ENCODE peak calls at places on chromosome 20, in six cellular contexts. I is stimulated activated CD4-positive, alpha-beta T cell treated with anti-CD3 and anti-CD28 coated beads, Interleukin-15, amount 100 ng/mL, for 24 hours; Q is fibroblast of pulmonary artery; R is activated T-cell treated with anti-CD3 and anti-CD28 coated beads, Interleukin-2, amount 50 U/mL, for 4 hours; F is activated effector memory CD4-positive, alpha-beta T cell treated with Interleukin-2 at 50 U/mL for 16 hours; X is HFF-Myc. B is an unnamed sample.

GRCh38 chr20:19817017-19817416 is 59.0 kb downstream of the RIN2 start:
- DNase-seq in I (no peak), Q (peak), R (no peak), F (no peak), X (peak), B (peak)

GRCh38 chr20:63330940-63331339 is 30.2 kb downstream of the CHRNA4 start:
- DNase-seq in I (no peak), Q (no peak), R (no peak), F (no peak), X (no peak), B (no peak)

GRCh38 chr20:37898301-37899104 is 4.4 kb upstream of the VSTM2L start:
- DNase-seq in I (no peak), Q (no peak), R (no peak), F (no peak), X (no peak), B (no peak)

GRCh38 chr20:16351415-16351814 is 221.8 kb downstream of the KIF16B start:
- DNase-seq in I (no peak), Q (no peak), R (no peak), F (no peak), X (no peak), B (no peak)

GRCh38 chr20:36606171-36607116 is 865 bp downstream of the RAB5IF start:
- DNase-seq in I (peak), Q (peak), R (no peak), F (no peak), X (no peak), B (peak)

GRCh38 chr20:51800769-51801219 is 1.5 kb downstream of the SALL4 start:
- DNase-seq in I (peak), Q (peak), R (no peak), F (no peak), X (no peak), B (peak)

GRCh38 chr20:61385731-61386130 is 133.7 kb downstream of the CDH4 start:
- DNase-seq in I (no peak), Q (no peak), R (no peak), F (no peak), X (no peak), B (no peak)

GRCh38 chr20:58070664-58071499 is 157.6 kb downstream of the ANKRD60 start:
- DNase-seq in I (no peak), Q (no peak), R (no peak), F (no peak), X (no peak), B (no peak)

GRCh38 chr20:19775353-19776201 is 17.5 kb downstream of the RIN2 start:
- DNase-seq in I (no peak), Q (no peak), R (no peak), F (no peak), X (no peak), B (peak)

GRCh38 chr20:1876975-1877603 is 18.1 kb upstream of the SIRPA start:
- DNase-seq in I (no peak), Q (peak), R (no peak), F (no peak), X (no peak), B (peak)

GRCh38 chr20:24694157-24694726 is 224.8 kb downstream of the SYNDIG1 start:
- DNase-seq in I (no peak), Q (no peak), R (no peak), F (no peak), X (no peak), B (no peak)

GRCh38 chr20:1626528-1627192 is 6.9 kb upstream of the SIRPB1 start:
- DNase-seq in I (no peak), Q (no peak), R (no peak), F (no peak), X (no peak), B (no peak)

GRCh38 chr20:63344616-63345327 is 16.4 kb downstream of the CHRNA4 start:
- DNase-seq in I (no peak), Q (peak), R (no peak), F (no peak), X (no peak), B (peak)

GRCh38 chr20:54148947-54149764 is 24.6 kb downstream of the CYP24A1 start:
- DNase-seq in I (no peak), Q (no peak), R (no peak), F (no peak), X (no peak), B (no peak)

GRCh38 chr20:43749734-43750294 is 23.0 kb upstream of the GTSF1L start:
- DNase-seq in I (peak), Q (peak), R (peak), F (peak), X (no peak), B (peak)

GRCh38 chr20:25212242-25212641 is 16.7 kb downstream of the ENTPD6 start:
- DNase-seq in I (no peak), Q (no peak), R (no peak), F (no peak), X (no peak), B (no peak)

GRCh38 chr20:5658897-5659296 is 91.3 kb upstream of the SHLD1 start:
- DNase-seq in I (peak), Q (peak), R (peak), F (no peak), X (no peak), B (peak)

GRCh38 chr20:5696011-5696559 is 54.1 kb upstream of the SHLD1 start:
- DNase-seq in I (no peak), Q (peak), R (no peak), F (no peak), X (peak), B (no peak)

GRCh38 chr20:41643504-41643938 is 25.3 kb upstream of the CHD6 start:
- DNase-seq in I (no peak), Q (peak), R (no peak), F (no peak), X (no peak), B (peak)

GRCh38 chr20:25571817-25572216 is 13.5 kb downstream of the NINL start:
- DNase-seq in I (no peak), Q (no peak), R (no peak), F (no peak), X (no peak), B (no peak)

GRCh38 chr20:13900506-13900905 is 89.9 kb downstream of the SEL1L2 start:
- DNase-seq in I (no peak), Q (no peak), R (no peak), F (no peak), X (no peak), B (no peak)

GRCh38 chr20:34709836-34710567 is 5.9 kb downstream of the TP53INP2 start:
- DNase-seq in I (peak), Q (no peak), R (peak), F (no peak), X (no peak), B (peak)

GRCh38 chr20:53582574-53583351 is 10.9 kb downstream of the ZNF217 start:
- DNase-seq in I (peak), Q (peak), R (peak), F (no peak), X (no peak), B (peak)

GRCh38 chr20:49430320-49430719 is 52.1 kb downstream of the KCNB1 start:
- DNase-seq in I (no peak), Q (no peak), R (no peak), F (no peak), X (no peak), B (no peak)

GRCh38 chr20:17557675-17558006 is 12.2 kb upstream of the DSTN start:
- DNase-seq in I (no peak), Q (peak), R (no peak), F (no peak), X (no peak), B (peak)

GRCh38 chr20:35279040-35279439 is 1.1 kb upstream of the MMP24OS start:
- DNase-seq in I (no peak), Q (no peak), R (no peak), F (no peak), X (no peak), B (no peak)

GRCh38 chr20:44601801-44602204 is 19.4 kb downstream of the PKIG start:
- DNase-seq in I (no peak), Q (peak), R (no peak), F (no peak), X (no peak), B (peak)

GRCh38 chr20:2527762-2528161 is 8.6 kb upstream of the TMC2 start:
- DNase-seq in I (no peak), Q (no peak), R (no peak), F (no peak), X (no peak), B (no peak)

GRCh38 chr20:49704932-49705336 is 8.7 kb downstream of the B4GALT5 start:
- DNase-seq in I (no peak), Q (no peak), R (no peak), F (no peak), X (no peak), B (no peak)

GRCh38 chr20:37804584-37805566 is 98.1 kb upstream of the VSTM2L start:
- DNase-seq in I (no peak), Q (no peak), R (no peak), F (no peak), X (no peak), B (no peak)

GRCh38 chr20:39702716-39703349 is 740.7 kb downstream of the DHX35 start:
- DNase-seq in I (no peak), Q (no peak), R (no peak), F (no peak), X (no peak), B (no peak)

GRCh38 chr20:1509237-1509636 is 18.0 kb upstream of the SIRPB2 start:
- DNase-seq in I (peak), Q (peak), R (peak), F (no peak), X (no peak), B (no peak)

GRCh38 chr20:41697861-41698559 is 79.8 kb upstream of the CHD6 start:
- DNase-seq in I (peak), Q (peak), R (no peak), F (no peak), X (no peak), B (peak)

GRCh38 chr20:34637245-34638185 is 39.4 kb downstream of the PIGU start:
- DNase-seq in I (no peak), Q (peak), R (no peak), F (no peak), X (no peak), B (peak)